ENCODE peak calls at places on chromosome 14, in four cellular contexts. One of them, this sample, is unnamed.

GRCh38 chr14:71232506-71232905 is 325.2 kb downstream of the PCNX1 start:
- DNase-seq in G401: no peak
- DNase-seq in AG09309: no peak
- DNase-seq in AG04450: no peak
- DNase-seq in this sample: no peak

GRCh38 chr14:92513204-92513965 is at the start of gene RIN3:
- DNase-seq in AG04450: peak; percentile 27
- DNase-seq in AG09309: no peak
- DNase-seq in G401: no peak
- DNase-seq in this sample: peak; percentile 18

GRCh38 chr14:104787736-104788532 is 7.6 kb downstream of the AKT1 start:
- DNase-seq in AG09309: no peak
- DNase-seq in G401: no peak
- DNase-seq in AG04450: no peak
- DNase-seq in this sample: no peak

GRCh38 chr14:97930191-97930590 is 1133.0 kb downstream of the VRK1 start:
- DNase-seq in AG04450: no peak
- DNase-seq in AG09309: no peak
- DNase-seq in G401: no peak
- DNase-seq in this sample: no peak

GRCh38 chr14:76326918-76327689 is 48.8 kb upstream of the ESRRB start:
- DNase-seq in AG09309: no peak
- DNase-seq in AG04450: no peak
- DNase-seq in G401: no peak
- DNase-seq in this sample: no peak

GRCh38 chr14:104387385-104388010 is 192.1 kb upstream of the C14orf180 start:
- DNase-seq in AG09309: no peak
- DNase-seq in AG04450: no peak
- DNase-seq in G401: no peak
- DNase-seq in this sample: no peak

GRCh38 chr14:38207830-38208815 is at the start of gene SSTR1:
- DNase-seq in AG04450: no peak
- DNase-seq in G401: no peak
- DNase-seq in AG09309: no peak
- DNase-seq in this sample: no peak

GRCh38 chr14:29215853-29216252 is 449.3 kb downstream of the FOXG1 start:
- DNase-seq in G401: no peak
- DNase-seq in AG04450: no peak
- DNase-seq in AG09309: no peak
- DNase-seq in this sample: no peak

GRCh38 chr14:36646664-36647416 is 14.8 kb upstream of the PAX9 start:
- DNase-seq in G401: no peak
- DNase-seq in AG09309: no peak
- DNase-seq in AG04450: no peak
- DNase-seq in this sample: no peak

GRCh38 chr14:90168425-90169105 is 87.8 kb upstream of the PSMC1 start:
- DNase-seq in AG09309: peak; percentile 21
- DNase-seq in AG04450: no peak
- DNase-seq in G401: no peak
- DNase-seq in this sample: no peak

GRCh38 chr14:88478931-88479330 is 75.9 kb downstream of the PTPN21 start:
- DNase-seq in AG09309: no peak
- DNase-seq in G401: no peak
- DNase-seq in AG04450: no peak
- DNase-seq in this sample: no peak

GRCh38 chr14:56807586-56808168 is 2.6 kb downstream of the OTX2 start:
- DNase-seq in G401: no peak
- DNase-seq in AG04450: no peak
- DNase-seq in AG09309: no peak
- DNase-seq in this sample: no peak

GRCh38 chr14:101791919-101792572 is 30.5 kb downstream of the PPP2R5C start:
- DNase-seq in AG04450: peak; percentile 27
- DNase-seq in G401: peak; percentile 30
- DNase-seq in AG09309: peak; percentile 32
- DNase-seq in this sample: peak; percentile 79

GRCh38 chr14:96502621-96503251 is 554 bp downstream of the PAPOLA start:
- DNase-seq in AG04450: no peak
- DNase-seq in AG09309: no peak
- DNase-seq in G401: peak; percentile 30
- DNase-seq in this sample: no peak

GRCh38 chr14:81269100-81269978 is 48.6 kb upstream of the GTF2A1 start:
- DNase-seq in G401: peak; percentile 63
- DNase-seq in AG04450: peak; percentile 39
- DNase-seq in AG09309: no peak
- DNase-seq in this sample: no peak

GRCh38 chr14:50812180-50812579 is 18.8 kb downstream of the NIN start:
- DNase-seq in G401: no peak
- DNase-seq in AG04450: no peak
- DNase-seq in AG09309: no peak
- DNase-seq in this sample: no peak

GRCh38 chr14:100914597-100915021 is 11.1 kb upstream of the RTL1 start:
- DNase-seq in G401: no peak
- DNase-seq in AG04450: peak; percentile 11
- DNase-seq in AG09309: peak; percentile 4
- DNase-seq in this sample: no peak

GRCh38 chr14:23727566-23728335 is 91.6 kb downstream of the DHRS2 start:
- DNase-seq in G401: peak; percentile 15
- DNase-seq in AG09309: peak; percentile 5
- DNase-seq in AG04450: no peak
- DNase-seq in this sample: no peak

GRCh38 chr14:63840981-63841380 is 11.8 kb upstream of the SYNE2 start:
- DNase-seq in AG09309: no peak
- DNase-seq in AG04450: no peak
- DNase-seq in G401: no peak
- DNase-seq in this sample: peak; percentile 23

GRCh38 chr14:22836301-22837058 is at the start of gene MMP14:
- DNase-seq in AG09309: no peak
- DNase-seq in G401: peak; percentile 63
- DNase-seq in AG04450: no peak
- DNase-seq in this sample: no peak

GRCh38 chr14:65258391-65258790 is 154.1 kb upstream of the FUT8 start:
- DNase-seq in AG04450: no peak
- DNase-seq in G401: no peak
- DNase-seq in AG09309: no peak
- DNase-seq in this sample: no peak

GRCh38 chr14:74169906-74170305 is 69.3 kb upstream of the VSX2 start:
- DNase-seq in G401: no peak
- DNase-seq in AG09309: no peak
- DNase-seq in AG04450: no peak
- DNase-seq in this sample: no peak

GRCh38 chr14:77531071-77531470 is 32.5 kb upstream of the ISM2 start:
- DNase-seq in G401: no peak
- DNase-seq in AG04450: no peak
- DNase-seq in AG09309: no peak
- DNase-seq in this sample: no peak

GRCh38 chr14:33580221-33580749 is 370.6 kb downstream of the EGLN3 start:
- DNase-seq in AG09309: no peak
- DNase-seq in AG04450: no peak
- DNase-seq in G401: no peak
- DNase-seq in this sample: no peak

This sample was measured in CD4-positive, CD25-positive, alpha-beta regulatory T cell.